ENCODE peak calls at places on chromosomes 6 and 20, in five cellular contexts. K is HCT116, H is HepG2, W is H1, B is GM12878. O is an unnamed sample.

GRCh38 chr20:17895641-17896246 is 72.8 kb downstream of the SNX5 start:
- DNase-seq in K (no peak), W (peak), H (no peak), B (peak), O (peak)

GRCh38 chr20:63698739-63699465 is 2.5 kb downstream of the TNFRSF6B start:
- DNase-seq in B (peak), K (peak), W (no peak), H (no peak), O (peak)

GRCh38 chr6:74404366-74404765 is 708.4 kb downstream of the CD109 start:
- DNase-seq in W (no peak), K (no peak), H (no peak), B (no peak), O (no peak)

GRCh38 chr6:149149682-149150081 is 167.8 kb upstream of the TAB2 start:
- DNase-seq in H (no peak), B (no peak), K (no peak), W (no peak), O (no peak)

GRCh38 chr6:22888147-22888831 is 318.9 kb downstream of the HDGFL1 start:
- DNase-seq in W (no peak), B (no peak), H (no peak), K (no peak), O (no peak)

GRCh38 chr6:74671558-74672025 is 534.3 kb downstream of the COL12A1 start:
- DNase-seq in W (no peak), K (no peak), H (no peak), B (no peak), O (no peak)

GRCh38 chr20:25739615-25740320 is 43.1 kb upstream of the ZNF337 start:
- DNase-seq in B (no peak), W (no peak), K (no peak), H (no peak), O (no peak)

GRCh38 chr6:27759930-27760329 is 152.3 kb downstream of the OR2B2 start:
- DNase-seq in H (no peak), K (no peak), W (no peak), B (no peak), O (peak)

GRCh38 chr20:45904583-45905504 is 7.1 kb downstream of the PLTP start:
- DNase-seq in K (no peak), H (no peak), B (no peak), W (no peak), O (no peak)

GRCh38 chr20:40600441-40601235 is 88.4 kb downstream of the MAFB start:
- DNase-seq in B (no peak), W (no peak), K (no peak), H (no peak), O (no peak)

GRCh38 chr20:3188823-3189413 is 15.6 kb downstream of the DDRGK1 start:
- DNase-seq in W (no peak), K (no peak), B (no peak), H (no peak), O (no peak)

GRCh38 chr6:44697333-44697732 is 309.8 kb downstream of the CDC5L start:
- DNase-seq in W (no peak), H (no peak), K (no peak), B (no peak), O (peak)

GRCh38 chr6:2434116-2434515 is 188.7 kb upstream of the GMDS start:
- DNase-seq in W (no peak), B (no peak), K (peak), H (no peak), O (no peak)

GRCh38 chr20:44370639-44371218 is 15.2 kb downstream of the HNF4A start:
- DNase-seq in H (peak), B (no peak), W (no peak), K (no peak), O (no peak)

GRCh38 chr20:49591217-49591865 is 23.4 kb upstream of the PTGIS start:
- DNase-seq in K (no peak), W (no peak), H (no peak), B (no peak), O (no peak)

GRCh38 chr6:157693867-157694266 is 129.2 kb upstream of the SNX9 start:
- DNase-seq in W (no peak), B (no peak), K (no peak), H (no peak), O (no peak)

GRCh38 chr6:127578900-127579299 is 1.9 kb downstream of the C6orf58 start:
- DNase-seq in H (no peak), W (no peak), K (no peak), B (no peak), O (no peak)

GRCh38 chr6:67694127-67694526 is 941.0 kb upstream of the ADGRB3 start:
- DNase-seq in H (peak), B (no peak), K (no peak), W (no peak), O (peak)

GRCh38 chr6:158322724-158323560 is 10.7 kb downstream of the TULP4 start:
- DNase-seq in W (no peak), K (no peak), B (peak), H (peak), O (no peak)

GRCh38 chr20:31497838-31498540 is 16.3 kb upstream of the HM13 start:
- DNase-seq in W (no peak), K (peak), H (no peak), B (no peak), O (peak)

GRCh38 chr6:89375427-89375868 is 22.9 kb upstream of the UBE2J1 start:
- DNase-seq in K (no peak), W (peak), H (peak), B (no peak), O (peak)

GRCh38 chr6:16747232-16748027 is 13.8 kb downstream of the ATXN1 start:
- DNase-seq in W (no peak), B (no peak), H (peak), K (no peak), O (no peak)

GRCh38 chr6:80771941-80772340 is 665.5 kb downstream of the BCKDHB start:
- DNase-seq in B (no peak), W (peak), H (no peak), K (no peak), O (no peak)

GRCh38 chr6:11236351-11236750 is 3.9 kb upstream of the NEDD9 start:
- DNase-seq in H (no peak), B (peak), W (no peak), K (no peak), O (no peak)

GRCh38 chr20:25045343-25045712 is 12.6 kb downstream of the ACSS1 start:
- DNase-seq in B (no peak), W (no peak), K (no peak), H (no peak), O (no peak)

GRCh38 chr20:57629976-57630525 is 9.8 kb upstream of the ZBP1 start:
- DNase-seq in W (peak), H (no peak), B (no peak), K (no peak), O (no peak)

GRCh38 chr6:31660998-31661866 is 654 bp upstream of the C6orf47 start:
- DNase-seq in B (no peak), H (no peak), W (no peak), K (no peak), O (no peak)

GRCh38 chr6:90885611-90886056 is 298.8 kb upstream of the MAP3K7 start:
- DNase-seq in H (no peak), K (no peak), W (no peak), B (no peak), O (no peak)

GRCh38 chr6:148611213-148611612 is 135.6 kb upstream of the UST start:
- DNase-seq in K (no peak), B (no peak), W (no peak), H (no peak), O (no peak)

GRCh38 chr6:11396860-11397259 is 140.7 kb upstream of the TMEM170B start:
- DNase-seq in B (no peak), W (no peak), H (no peak), K (no peak), O (no peak)

GRCh38 chr20:41618807-41619294 is 674 bp upstream of the CHD6 start:
- DNase-seq in H (no peak), K (no peak), W (no peak), B (no peak), O (no peak)

GRCh38 chr20:24768977-24769675 is 179.9 kb upstream of the CST7 start:
- DNase-seq in W (no peak), B (no peak), H (no peak), K (no peak), O (no peak)

GRCh38 chr20:62910777-62911497 is 15.4 kb downstream of the DIDO1 start:
- DNase-seq in H (no peak), W (no peak), B (no peak), K (no peak), O (no peak)

GRCh38 chr20:6590891-6591679 is 176.4 kb upstream of the BMP2 start:
- DNase-seq in K (no peak), W (no peak), H (no peak), B (no peak), O (no peak)
- TF ChIP-seq ZNF274 in K (no peak), W (no peak), H (no peak), B (no peak), O (no peak)

GRCh38 chr20:36462440-36463211 is 78.7 kb upstream of the MYL9 start:
- DNase-seq in W (peak), H (no peak), K (no peak), B (no peak), O (peak)

GRCh38 chr20:36461600-36462439 is 79.5 kb upstream of the MYL9 start:
- DNase-seq in B (no peak), W (peak), K (no peak), H (no peak), O (peak)

GRCh38 chr20:36465109-36466080 is 75.9 kb upstream of the MYL9 start:
- DNase-seq in W (no peak), K (peak), B (no peak), H (peak), O (peak)

GRCh38 chr20:36463212-36464061 is 77.9 kb upstream of the MYL9 start:
- DNase-seq in B (no peak), H (no peak), K (no peak), W (no peak), O (no peak)

DNA sequence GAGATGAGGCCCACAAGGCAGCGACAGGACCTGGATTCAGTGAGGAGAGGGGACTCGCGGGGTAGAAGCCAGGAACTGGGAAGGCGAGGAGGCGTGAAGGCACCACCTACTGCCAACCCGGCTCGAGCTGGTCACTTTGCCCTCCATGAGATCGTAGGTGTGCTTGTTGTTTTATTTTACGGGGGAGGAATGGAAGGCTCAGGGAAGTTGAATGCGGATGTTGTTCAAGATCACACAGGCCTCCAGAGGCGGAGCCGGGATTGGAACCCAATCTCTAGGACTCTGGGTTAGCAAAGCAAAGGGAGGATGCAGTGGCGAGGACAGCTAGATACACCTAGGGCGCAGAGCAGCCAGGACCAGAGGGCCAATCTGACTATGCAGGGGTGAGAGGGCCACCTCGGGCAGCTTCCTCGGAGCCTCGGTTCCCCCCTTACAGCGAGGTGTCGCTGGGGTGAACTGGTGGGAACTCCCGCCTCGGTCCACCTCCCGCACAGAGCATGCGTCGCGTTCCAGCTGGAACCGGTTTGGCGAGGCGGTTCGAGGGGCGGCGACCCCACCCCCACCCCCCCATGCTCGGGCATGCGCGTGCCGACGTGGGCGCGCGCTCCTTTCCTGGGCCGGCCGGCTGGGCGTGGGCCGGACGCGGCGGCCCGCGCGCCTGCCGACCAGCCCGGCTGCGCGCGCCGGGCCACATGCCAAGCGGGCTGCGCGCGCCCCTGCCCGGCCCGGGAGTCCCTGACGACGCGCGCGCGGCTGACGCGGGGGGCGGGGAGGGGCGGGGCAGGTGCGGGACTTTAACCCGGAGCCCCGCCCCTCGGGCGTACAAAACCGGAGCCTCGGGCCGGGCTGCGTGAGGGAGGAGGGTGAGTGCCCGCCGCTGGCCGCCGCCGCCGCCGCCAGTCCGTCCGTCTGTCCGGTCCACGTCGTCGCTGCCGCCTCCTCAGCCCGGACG is 80.4 kb upstream of the MYL9 start:
- DNase-seq in W (peak), K (peak), B (peak), H (peak), O (peak)
- H3K27ac ChIP-seq in W (peak), K (peak), B (peak), H (peak), O (peak)

GRCh38 chr6:108492131-108492766 is 68.5 kb upstream of the FOXO3 start:
- DNase-seq in H (peak), W (no peak), K (peak), B (no peak), O (peak)
- TF ChIP-seq ZNF274 in H (no peak), W (no peak), K (no peak), B (no peak), O (no peak)

DNA sequence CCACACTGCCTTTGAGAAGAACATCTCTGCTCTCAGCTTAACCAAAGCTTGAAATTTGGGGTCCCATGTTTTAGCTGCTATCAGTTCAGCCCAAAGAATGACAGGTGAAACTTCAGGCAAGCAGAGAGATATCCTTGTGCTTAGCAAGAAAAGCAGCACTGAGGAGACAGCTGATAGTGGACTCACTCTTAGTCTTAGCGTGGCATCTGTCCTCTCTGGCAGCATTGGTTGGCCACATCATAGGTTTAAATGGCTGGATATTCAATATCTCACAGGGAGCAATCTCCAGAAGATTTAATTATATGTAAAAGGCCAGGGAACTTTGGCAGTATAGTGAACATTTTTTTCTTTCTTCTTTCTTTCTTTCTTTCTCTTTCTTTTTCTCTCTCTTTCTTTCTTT is 131.1 kb upstream of the SGK1 start:
- DNase-seq in K (no peak), W (no peak), B (no peak), H (no peak), O (no peak)
- H3K27ac ChIP-seq in K (no peak), W (no peak), B (no peak), H (no peak), O (no peak)

GRCh38 chr6:169528755-169529154 is 173.1 kb downstream of the WDR27 start:
- DNase-seq in K (no peak), W (no peak), H (no peak), B (no peak), O (no peak)
- TF ChIP-seq ZNF274 in K (no peak), W (no peak), H (no peak), B (no peak), O (no peak)

O was measured in K562.